ENCODE peak calls at places on chromosomes 2 and 18, in eight cellular contexts. J, M, B, E, K, D, C and N are unnamed samples.

GRCh38 chr2:223956267-223956666 is 996 bp upstream of the MRPL44 start:
- DNase-seq in J (no peak), M (no peak), B (no peak), E (peak), K (no peak), D (no peak), C (no peak), N (peak)

GRCh38 chr2:133561045-133561852 is 7.0 kb downstream of the NCKAP5 start:
- DNase-seq in J (no peak), M (peak), B (peak), E (peak), K (peak), D (no peak), C (peak), N (peak)

GRCh38 chr2:11248-11941 is 34.9 kb downstream of the FAM110C start:
- DNase-seq in J (peak), M (peak), B (peak), E (peak), K (peak), D (peak), C (peak), N (peak)

GRCh38 chr18:23812566-23813440 is 123.5 kb downstream of the LAMA3 start:
- DNase-seq in J (no peak), M (peak), B (peak), E (peak), K (no peak), D (no peak), C (peak), N (no peak)

GRCh38 chr18:22538463-22538862 is 120.7 kb upstream of the CTAGE1 start:
- DNase-seq in J (peak), M (no peak), B (no peak), E (no peak), K (no peak), D (no peak), C (no peak), N (no peak)

GRCh38 chr2:159262226-159262625 is 24.3 kb downstream of the WDSUB1 start:
- DNase-seq in J (no peak), M (no peak), B (no peak), E (no peak), K (no peak), D (no peak), C (peak), N (no peak)

GRCh38 chr2:48482774-48483173 is 47.2 kb upstream of the STON1 start:
- DNase-seq in J (no peak), M (peak), B (no peak), E (peak), K (no peak), D (no peak), C (peak), N (no peak)

GRCh38 chr2:174683392-174683759 is 80.9 kb downstream of the CHRNA1 start:
- DNase-seq in J (no peak), M (peak), B (peak), E (peak), K (peak), D (no peak), C (peak), N (peak)

GRCh38 chr2:204664708-204665121 is 119.4 kb downstream of the PARD3B start:
- DNase-seq in J (no peak), M (peak), B (peak), E (peak), K (peak), D (no peak), C (peak), N (no peak)

GRCh38 chr18:49026501-49027378 is 76.0 kb upstream of the SMAD7 start:
- DNase-seq in J (no peak), M (no peak), B (no peak), E (no peak), K (no peak), D (no peak), C (no peak), N (no peak)

GRCh38 chr2:208295834-208296233 is 29.8 kb downstream of the PIKFYVE start:
- DNase-seq in J (no peak), M (no peak), B (no peak), E (no peak), K (no peak), D (no peak), C (no peak), N (no peak)

GRCh38 chr2:165758276-165758675 is 35.8 kb downstream of the GALNT3 start:
- DNase-seq in J (no peak), M (no peak), B (no peak), E (no peak), K (no peak), D (no peak), C (no peak), N (no peak)

GRCh38 chr2:236684534-236685256 is 115.1 kb downstream of the ACKR3 start:
- DNase-seq in J (peak), M (no peak), B (no peak), E (no peak), K (no peak), D (no peak), C (no peak), N (no peak)

GRCh38 chr2:130372055-130372832 is 16.4 kb downstream of the PTPN18 start:
- DNase-seq in J (peak), M (peak), B (peak), E (peak), K (peak), D (peak), C (peak), N (peak)

GRCh38 chr2:130371723-130372054 is 15.8 kb downstream of the PTPN18 start:
- DNase-seq in J (no peak), M (peak), B (peak), E (no peak), K (no peak), D (no peak), C (peak), N (no peak)

GRCh38 chr2:130373808-130374365 is 18.0 kb downstream of the PTPN18 start:
- DNase-seq in J (no peak), M (no peak), B (no peak), E (no peak), K (no peak), D (no peak), C (no peak), N (no peak)

GRCh38 chr2:130374587-130375290 is 18.9 kb downstream of the PTPN18 start:
- DNase-seq in J (no peak), M (peak), B (peak), E (no peak), K (peak), D (no peak), C (peak), N (no peak)

GRCh38 chr2:130372833-130373807 is 17.3 kb downstream of the PTPN18 start:
- DNase-seq in J (no peak), M (no peak), B (no peak), E (no peak), K (no peak), D (no peak), C (no peak), N (no peak)
- TF ChIP-seq CTCF in J (no peak), M (no peak), B (no peak), E (no peak), K (peak), D (peak), C (no peak), N (peak)

GRCh38 chr2:207202645-207203044 is 36.9 kb upstream of the KLF7 start:
- DNase-seq in J (no peak), M (peak), B (peak), E (peak), K (peak), D (no peak), C (peak), N (peak)
- TF ChIP-seq CTCF in J (no peak), M (no peak), B (no peak), E (no peak), K (no peak), D (no peak), C (no peak), N (no peak)

DNA sequence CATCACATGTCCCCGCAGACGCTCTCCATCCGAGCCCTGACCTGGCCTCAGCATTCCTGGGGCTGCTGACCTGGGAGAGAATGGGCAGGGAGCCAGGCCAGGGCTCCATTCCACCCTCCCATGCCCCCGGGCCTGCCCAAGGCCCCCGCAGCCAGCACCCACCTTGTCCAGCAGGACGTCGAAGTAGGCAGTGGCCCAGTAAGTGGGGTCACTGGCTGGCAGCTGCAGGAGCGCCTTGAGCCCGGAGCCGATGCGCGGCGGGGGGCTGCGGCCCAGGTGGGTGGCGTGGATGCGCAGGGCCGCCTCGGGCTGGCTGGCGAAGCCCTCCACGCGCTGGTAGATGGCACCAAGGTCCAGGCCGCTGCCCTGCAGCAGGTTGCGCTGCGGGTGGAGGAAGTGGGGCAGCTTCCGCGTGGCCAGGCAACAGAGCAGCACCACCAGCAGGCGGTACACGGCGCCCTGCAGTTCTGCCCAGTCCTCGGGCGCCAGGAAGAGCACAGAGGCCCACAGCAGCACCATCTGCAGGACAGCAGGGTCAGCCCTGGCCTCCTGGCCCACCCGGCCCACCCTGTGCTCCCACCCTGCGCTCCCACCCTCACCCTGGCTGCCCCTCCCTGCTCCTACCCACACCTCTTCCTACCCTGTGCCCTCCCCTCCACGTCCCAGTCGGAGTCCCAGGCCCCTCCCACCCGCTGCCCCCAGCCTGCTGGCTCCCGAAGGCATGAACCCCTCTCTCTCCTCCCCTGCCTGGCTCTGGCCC is 7.6 kb downstream of the MAB21L4 start:
- DNase-seq in J (no peak), M (no peak), B (no peak), E (no peak), K (no peak), D (peak), C (no peak), N (no peak)
- TF ChIP-seq CTCF in J (no peak), M (no peak), B (no peak), E (no peak), K (no peak), D (no peak), C (no peak), N (no peak)

GRCh38 chr2:74462054-74462785 is 3.0 kb downstream of the MOGS start:
- DNase-seq in J (no peak), M (no peak), B (no peak), E (no peak), K (no peak), D (no peak), C (no peak), N (no peak)

GRCh38 chr2:74462786-74463105 is 2.4 kb downstream of the MOGS start:
- DNase-seq in J (no peak), M (no peak), B (no peak), E (no peak), K (no peak), D (no peak), C (no peak), N (no peak)

GRCh38 chr2:74458957-74459290 is 686 bp downstream of the WBP1 start:
- DNase-seq in J (no peak), M (peak), B (no peak), E (no peak), K (no peak), D (no peak), C (no peak), N (no peak)

GRCh38 chr2:74459377-74460118 is 1.3 kb downstream of the WBP1 start:
- DNase-seq in J (no peak), M (peak), B (no peak), E (no peak), K (no peak), D (no peak), C (no peak), N (no peak)

DNA sequence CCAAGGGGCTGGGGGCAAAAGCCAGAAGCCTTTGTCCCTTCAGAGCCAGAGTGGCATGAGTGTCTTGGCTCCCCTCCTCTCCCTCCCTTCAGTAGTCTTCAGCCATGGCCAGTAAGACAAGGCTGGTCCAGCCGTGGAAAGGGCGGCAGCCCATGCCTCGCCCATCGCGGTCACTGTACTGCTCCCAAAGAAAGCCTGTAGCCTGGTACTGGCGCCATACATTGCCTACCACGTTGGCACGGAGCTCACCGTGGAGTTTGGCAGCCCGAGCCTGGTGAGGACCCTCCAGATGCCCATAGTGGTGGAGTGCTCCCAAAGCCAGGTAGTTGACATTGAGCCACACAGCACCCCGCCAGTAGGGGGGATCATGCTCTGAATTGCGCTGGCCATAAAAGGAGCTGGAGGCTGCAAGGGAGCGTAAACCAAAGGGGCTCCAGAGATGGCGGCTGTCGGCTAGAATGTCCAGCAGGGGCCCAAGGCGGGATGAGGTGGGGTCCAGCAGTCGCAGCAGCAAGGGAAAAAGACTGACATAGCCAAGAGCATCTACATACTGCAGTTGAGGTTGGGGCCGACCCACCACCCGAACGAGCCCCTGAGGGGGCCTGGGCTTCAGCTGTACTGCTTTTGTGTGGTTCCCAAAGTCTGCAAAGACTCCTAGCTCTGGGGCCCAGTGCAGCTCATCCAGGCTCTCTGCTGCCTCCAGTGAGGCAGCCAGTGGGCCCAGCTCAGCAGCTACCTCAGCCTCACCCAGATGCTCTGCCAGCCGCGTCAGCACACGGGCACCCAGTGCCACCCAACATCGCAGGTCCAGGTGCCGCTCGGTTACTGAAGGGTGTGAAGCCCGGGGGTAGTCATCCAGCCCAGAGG is 3.2 kb downstream of the WBP1 start:
- DNase-seq in J (no peak), M (peak), B (no peak), E (no peak), K (no peak), D (no peak), C (no peak), N (peak)
- TF ChIP-seq CTCF in J (no peak), M (peak), B (peak), E (peak), K (peak), D (no peak), C (peak), N (peak)